ENCODE peak calls at places on chromosome 4, in four cellular contexts. J is GM04504, M is NT2/D1, A is lower leg skin. R is an unnamed sample.

GRCh38 chr4:122666527-122667245 is 45.8 kb upstream of the IL21 start:
- DNase-seq in J (peak), M (no peak), A (no peak), R (no peak)

GRCh38 chr4:94595880-94596483 is 144.2 kb downstream of the PDLIM5 start:
- DNase-seq in J (peak), M (peak), A (no peak), R (no peak)

GRCh38 chr4:2937986-2938385 is 25.2 kb downstream of the NOP14 start:
- DNase-seq in J (no peak), M (no peak), A (no peak), R (no peak)

GRCh38 chr4:7124643-7125442 is 57.0 kb upstream of the GRPEL1 start:
- DNase-seq in J (peak), M (no peak), A (peak), R (no peak)

GRCh38 chr4:128854433-128854832 is 44.9 kb downstream of the JADE1 start:
- DNase-seq in J (no peak), M (no peak), A (no peak), R (no peak)

GRCh38 chr4:152970102-152970820 is 34.1 kb downstream of the FHDC1 start:
- DNase-seq in J (peak), M (no peak), A (no peak), R (no peak)

GRCh38 chr4:139918994-139919393 is 235.0 kb downstream of the MAML3 start:
- DNase-seq in J (no peak), M (no peak), A (no peak), R (no peak)

GRCh38 chr4:127686656-127687055 is 43.5 kb upstream of the SLC25A31 start:
- DNase-seq in J (no peak), M (no peak), A (no peak), R (no peak)

GRCh38 chr4:100828986-100829685 is 311.3 kb upstream of the EMCN start:
- DNase-seq in J (peak), M (no peak), A (no peak), R (no peak)

GRCh38 chr4:87118826-87119225 is 101.6 kb downstream of the KLHL8 start:
- DNase-seq in J (no peak), M (no peak), A (no peak), R (no peak)

GRCh38 chr4:148441624-148441985 is 609 bp downstream of the NR3C2 start:
- DNase-seq in J (no peak), M (no peak), A (no peak), R (no peak)

GRCh38 chr4:110518889-110519490 is 43.0 kb downstream of the ENPEP start:
- DNase-seq in J (no peak), M (no peak), A (no peak), R (no peak)

GRCh38 chr4:65310586-65310985 is 359.7 kb downstream of the EPHA5 start:
- DNase-seq in J (no peak), M (no peak), A (no peak), R (no peak)

GRCh38 chr4:140302151-140302859 is 71.1 kb upstream of the SCOC start:
- DNase-seq in J (no peak), M (no peak), A (no peak), R (no peak)

GRCh38 chr4:137614491-137614890 is 82.2 kb upstream of the PCDH18 start:
- DNase-seq in J (no peak), M (no peak), A (no peak), R (no peak)

GRCh38 chr4:33171873-33172550 is 2451.8 kb downstream of the PCDH7 start:
- DNase-seq in J (no peak), M (no peak), A (no peak), R (no peak)

GRCh38 chr4:75030649-75031235 is 97.8 kb downstream of the PARM1 start:
- DNase-seq in J (no peak), M (no peak), A (peak), R (no peak)

GRCh38 chr4:152956650-152957436 is 20.7 kb downstream of the FHDC1 start:
- DNase-seq in J (no peak), M (no peak), A (no peak), R (no peak)

GRCh38 chr4:156971623-156972369 is at the start of gene PDGFC:
- DNase-seq in J (no peak), M (no peak), A (peak), R (peak)

GRCh38 chr4:55125087-55125721 is at the start of gene KDR:
- DNase-seq in J (no peak), M (peak), A (no peak), R (no peak)

GRCh38 chr4:182644326-182645050 is 272.7 kb downstream of the DCTD start:
- DNase-seq in J (no peak), M (no peak), A (no peak), R (no peak)

GRCh38 chr4:185437809-185438208 is 12.0 kb upstream of the UFSP2 start:
- DNase-seq in J (no peak), M (no peak), A (no peak), R (no peak)

GRCh38 chr4:31146366-31146765 is 426.2 kb downstream of the PCDH7 start:
- DNase-seq in J (no peak), M (no peak), A (no peak), R (no peak)

GRCh38 chr4:81682492-81682891 is 210.8 kb upstream of the RASGEF1B start:
- DNase-seq in J (no peak), M (no peak), A (no peak), R (no peak)

GRCh38 chr4:32133141-32133540 is 1413.0 kb downstream of the PCDH7 start:
- DNase-seq in J (no peak), M (no peak), A (no peak), R (no peak)

GRCh38 chr4:153204247-153205027 is at the start of gene TRIM2:
- DNase-seq in J (no peak), M (no peak), A (peak), R (peak)

GRCh38 chr4:28310926-28311325 is 1450.3 kb downstream of the STIM2 start:
- DNase-seq in J (no peak), M (no peak), A (no peak), R (no peak)

GRCh38 chr4:109301691-109302365 is 630 bp downstream of the COL25A1 start:
- DNase-seq in J (no peak), M (no peak), A (no peak), R (no peak)

GRCh38 chr4:2623442-2623841 is 87.0 kb downstream of the FAM193A start:
- DNase-seq in J (no peak), M (no peak), A (no peak), R (no peak)

GRCh38 chr4:174523003-174523693 is 860 bp upstream of the HPGD start:
- DNase-seq in J (no peak), M (no peak), A (peak), R (no peak)

GRCh38 chr4:10619855-10620254 is 64.7 kb downstream of the CLNK start:
- DNase-seq in J (no peak), M (no peak), A (no peak), R (no peak)

GRCh38 chr4:166459616-166460015 is 586.6 kb downstream of the TLL1 start:
- DNase-seq in J (no peak), M (no peak), A (no peak), R (no peak)

GRCh38 chr4:76156635-76157034 is 8.4 kb upstream of the NUP54 start:
- DNase-seq in J (no peak), M (no peak), A (no peak), R (no peak)

GRCh38 chr4:76611164-76611563 is 176.1 kb downstream of the SHROOM3 start:
- DNase-seq in J (no peak), M (no peak), A (no peak), R (no peak)

GRCh38 chr4:28357985-28358384 is 1497.3 kb downstream of the STIM2 start:
- DNase-seq in J (no peak), M (peak), A (no peak), R (peak)

GRCh38 chr4:609400-610050 is 15.8 kb upstream of the PDE6B start:
- DNase-seq in J (no peak), M (no peak), A (no peak), R (no peak)

GRCh38 chr4:165198329-165198728 is 9.0 kb upstream of the KLHL2 start:
- DNase-seq in J (no peak), M (no peak), A (no peak), R (no peak)

GRCh38 chr4:184384056-184384809 is 90.1 kb downstream of the IRF2 start:
- DNase-seq in J (peak), M (no peak), A (peak), R (no peak)

GRCh38 chr4:38322709-38323108 is 341.3 kb upstream of the KLF3 start:
- DNase-seq in J (peak), M (no peak), A (no peak), R (no peak)